ENCODE peak calls at places on chromosomes 11 and 22, in nine cellular contexts. Y is naive thymus-derived CD8-positive, alpha-beta T cell; T is astrocyte of the hippocampus; N is tibial artery; V is Panc1; C is spleen; P is endothelial cell; K is myocyte; M is NCI-H1694. O is an unnamed sample.

GRCh38 chr11:46918087-46918751 is at the start of gene LRP4:
- DNase-seq in Y (no peak), T (peak), N (no peak), V (no peak), C (peak), P (peak), K (peak), M (no peak), O (peak)

GRCh38 chr11:16153951-16154350 is 202.4 kb downstream of the SOX6 start:
- DNase-seq in Y (no peak), T (no peak), N (no peak), V (no peak), C (no peak), P (no peak), K (no peak), M (no peak), O (no peak)

GRCh38 chr11:114076974-114077373 is 17.5 kb downstream of the ZBTB16 start:
- DNase-seq in Y (no peak), T (no peak), N (no peak), V (no peak), C (no peak), P (no peak), K (no peak), M (no peak), O (no peak)

GRCh38 chr11:75627879-75628668 is 40.8 kb downstream of the MAP6 start:
- DNase-seq in Y (no peak), T (no peak), N (no peak), V (no peak), C (no peak), P (no peak), K (peak), M (no peak), O (no peak)

GRCh38 chr11:116537121-116537520 is 235.7 kb downstream of the BUD13 start:
- DNase-seq in Y (no peak), T (no peak), N (peak), V (no peak), C (no peak), P (no peak), K (no peak), M (no peak), O (no peak)

GRCh38 chr11:106242723-106243405 is 165.4 kb downstream of the AASDHPPT start:
- DNase-seq in Y (no peak), T (peak), N (no peak), V (no peak), C (no peak), P (no peak), K (peak), M (no peak), O (no peak)

GRCh38 chr11:113880966-113881365 is 5.6 kb upstream of the USP28 start:
- DNase-seq in Y (no peak), T (no peak), N (no peak), V (no peak), C (no peak), P (no peak), K (peak), M (no peak), O (no peak)

GRCh38 chr11:114195981-114196731 is 100.0 kb upstream of the NNMT start:
- DNase-seq in Y (peak), T (no peak), N (peak), V (no peak), C (peak), P (no peak), K (no peak), M (no peak), O (no peak)

GRCh38 chr11:15893080-15893492 is 463.3 kb downstream of the SOX6 start:
- DNase-seq in Y (no peak), T (peak), N (no peak), V (no peak), C (no peak), P (no peak), K (peak), M (no peak), O (no peak)

GRCh38 chr11:57618438-57618837 is 21.0 kb downstream of the SERPING1 start:
- DNase-seq in Y (no peak), T (no peak), N (no peak), V (no peak), C (no peak), P (no peak), K (no peak), M (no peak), O (no peak)

GRCh38 chr11:43950323-43950855 is 8.0 kb downstream of the C11orf96 start:
- DNase-seq in Y (no peak), T (no peak), N (no peak), V (no peak), C (no peak), P (no peak), K (no peak), M (no peak), O (no peak)

GRCh38 chr11:3227568-3228444 is 4.4 kb downstream of the MRGPRE start:
- DNase-seq in Y (no peak), T (no peak), N (peak), V (no peak), C (peak), P (no peak), K (no peak), M (no peak), O (peak)

GRCh38 chr11:8218840-8219239 is 44.8 kb downstream of the LMO1 start:
- DNase-seq in Y (no peak), T (no peak), N (no peak), V (no peak), C (no peak), P (no peak), K (no peak), M (no peak), O (no peak)

GRCh38 chr22:46071451-46072029 is 78.8 kb upstream of the PPARA start:
- DNase-seq in Y (peak), T (peak), N (peak), V (no peak), C (peak), P (no peak), K (peak), M (peak), O (peak)

GRCh38 chr11:112460141-112460540 is 199.5 kb upstream of the PLET1 start:
- DNase-seq in Y (no peak), T (no peak), N (no peak), V (no peak), C (no peak), P (no peak), K (no peak), M (no peak), O (no peak)

GRCh38 chr11:10309163-10310093 is 4.6 kb downstream of the ADM start:
- DNase-seq in Y (no peak), T (peak), N (peak), V (no peak), C (peak), P (no peak), K (peak), M (no peak), O (peak)

GRCh38 chr11:49221112-49221511 is 12.7 kb upstream of the FOLH1 start:
- DNase-seq in Y (no peak), T (no peak), N (no peak), V (no peak), C (no peak), P (no peak), K (no peak), M (no peak), O (no peak)

GRCh38 chr22:32733196-32733595 is 68.3 kb upstream of the TIMP3 start:
- DNase-seq in Y (no peak), T (no peak), N (no peak), V (no peak), C (no peak), P (no peak), K (no peak), M (no peak), O (no peak)

GRCh38 chr11:20881328-20882079 is 212.1 kb downstream of the NELL1 start:
- DNase-seq in Y (no peak), T (no peak), N (no peak), V (no peak), C (no peak), P (no peak), K (no peak), M (no peak), O (no peak)

GRCh38 chr11:67466962-67467771 is 1.9 kb downstream of the TMEM134 start:
- DNase-seq in Y (no peak), T (no peak), N (peak), V (no peak), C (no peak), P (no peak), K (no peak), M (no peak), O (no peak)

GRCh38 chr11:93131709-93132108 is 66.1 kb downstream of the SLC36A4 start:
- DNase-seq in Y (no peak), T (no peak), N (no peak), V (no peak), C (no peak), P (peak), K (peak), M (no peak), O (no peak)

GRCh38 chr22:31637375-31637937 is 24.6 kb downstream of the PISD start:
- DNase-seq in Y (no peak), T (no peak), N (no peak), V (no peak), C (peak), P (no peak), K (no peak), M (no peak), O (no peak)

GRCh38 chr11:27429740-27430451 is 42.7 kb downstream of the LGR4 start:
- DNase-seq in Y (no peak), T (peak), N (no peak), V (no peak), C (no peak), P (no peak), K (no peak), M (no peak), O (no peak)

GRCh38 chr11:122261546-122261945 is 145.5 kb upstream of the BLID start:
- DNase-seq in Y (no peak), T (no peak), N (no peak), V (no peak), C (no peak), P (no peak), K (no peak), M (no peak), O (no peak)

GRCh38 chr11:35714882-35715612 is 52.5 kb downstream of the TRIM44 start:
- DNase-seq in Y (no peak), T (peak), N (no peak), V (no peak), C (no peak), P (no peak), K (peak), M (no peak), O (no peak)

GRCh38 chr22:49960967-49961600 is 512 bp downstream of the PIM3 start:
- DNase-seq in Y (peak), T (no peak), N (peak), V (no peak), C (peak), P (no peak), K (peak), M (no peak), O (peak)

GRCh38 chr22:46794491-46794890 is 32.0 kb downstream of the TBC1D22A start:
- DNase-seq in Y (no peak), T (no peak), N (peak), V (no peak), C (no peak), P (no peak), K (peak), M (no peak), O (no peak)

GRCh38 chr22:40922484-40923303 is 28.5 kb upstream of the RBX1 start:
- DNase-seq in Y (peak), T (peak), N (no peak), V (peak), C (no peak), P (peak), K (peak), M (peak), O (no peak)

GRCh38 chr11:123111465-123111864 is 49.5 kb upstream of the HSPA8 start:
- DNase-seq in Y (no peak), T (peak), N (no peak), V (peak), C (no peak), P (no peak), K (peak), M (peak), O (no peak)

GRCh38 chr11:22317656-22318055 is 20.5 kb upstream of the SLC17A6 start:
- DNase-seq in Y (no peak), T (no peak), N (no peak), V (no peak), C (no peak), P (no peak), K (no peak), M (no peak), O (no peak)

GRCh38 chr22:31477329-31477728 is 12.3 kb downstream of the EIF4ENIF1 start:
- DNase-seq in Y (no peak), T (no peak), N (no peak), V (no peak), C (no peak), P (no peak), K (no peak), M (no peak), O (no peak)